ENCODE peak calls at places on chromosomes 12 and 14, in eight cellular contexts. One of them, this sample, is unnamed.
A peak's percentile ranks its signal among the peaks of the same experiment; 100 is the strongest.

GRCh38 chr12:48527891-48528670 is 2.6 kb downstream of the OR8S1 start:
- DNase-seq in adipocyte: no peak
- DNase-seq in activated T-cell treated with anti-CD3 and anti-CD28 coated beads, Interleukin-2, amount 50 U/mL, for 48 hours: no peak
- DNase-seq in GM12891: no peak
- DNase-seq in head of caudate nucleus: no peak
- DNase-seq in retina: no peak
- DNase-seq in stimulated activated CD4-positive, alpha-beta T cell treated with anti-CD3 and anti-CD28 coated beads, Interleukin-1b, Interleukin-23, amount 100 ng/mL, for 24 hours: no peak
- DNase-seq in GM20000: no peak
- DNase-seq in this sample: no peak

GRCh38 chr12:83040991-83041390 is 354.3 kb downstream of the TMTC2 start:
- DNase-seq in adipocyte: no peak
- DNase-seq in activated T-cell treated with anti-CD3 and anti-CD28 coated beads, Interleukin-2, amount 50 U/mL, for 48 hours: no peak
- DNase-seq in GM12891: no peak
- DNase-seq in head of caudate nucleus: no peak
- DNase-seq in retina: no peak
- DNase-seq in stimulated activated CD4-positive, alpha-beta T cell treated with anti-CD3 and anti-CD28 coated beads, Interleukin-1b, Interleukin-23, amount 100 ng/mL, for 24 hours: no peak
- DNase-seq in GM20000: no peak
- DNase-seq in this sample: no peak

GRCh38 chr14:103496776-103497175 is 25.9 kb downstream of the CKB start:
- DNase-seq in adipocyte: peak; percentile 18
- DNase-seq in activated T-cell treated with anti-CD3 and anti-CD28 coated beads, Interleukin-2, amount 50 U/mL, for 48 hours: no peak
- DNase-seq in GM12891: no peak
- DNase-seq in head of caudate nucleus: no peak
- DNase-seq in retina: no peak
- DNase-seq in stimulated activated CD4-positive, alpha-beta T cell treated with anti-CD3 and anti-CD28 coated beads, Interleukin-1b, Interleukin-23, amount 100 ng/mL, for 24 hours: no peak
- DNase-seq in GM20000: no peak
- DNase-seq in this sample: no peak

GRCh38 chr14:104223101-104223809 is 84.9 kb downstream of the KIF26A start:
- DNase-seq in adipocyte: no peak
- DNase-seq in activated T-cell treated with anti-CD3 and anti-CD28 coated beads, Interleukin-2, amount 50 U/mL, for 48 hours: no peak
- DNase-seq in GM12891: no peak
- DNase-seq in head of caudate nucleus: no peak
- DNase-seq in retina: peak; percentile 76
- DNase-seq in stimulated activated CD4-positive, alpha-beta T cell treated with anti-CD3 and anti-CD28 coated beads, Interleukin-1b, Interleukin-23, amount 100 ng/mL, for 24 hours: no peak
- DNase-seq in GM20000: no peak
- DNase-seq in this sample: no peak

GRCh38 chr14:62031504-62031903 is 269.3 kb downstream of the SNAPC1 start:
- DNase-seq in adipocyte: no peak
- DNase-seq in activated T-cell treated with anti-CD3 and anti-CD28 coated beads, Interleukin-2, amount 50 U/mL, for 48 hours: no peak
- DNase-seq in GM12891: no peak
- DNase-seq in head of caudate nucleus: no peak
- DNase-seq in retina: no peak
- DNase-seq in stimulated activated CD4-positive, alpha-beta T cell treated with anti-CD3 and anti-CD28 coated beads, Interleukin-1b, Interleukin-23, amount 100 ng/mL, for 24 hours: no peak
- DNase-seq in GM20000: no peak
- DNase-seq in this sample: no peak

GRCh38 chr12:108720757-108721514 is 10.4 kb downstream of the CORO1C start:
- DNase-seq in adipocyte: peak; percentile 66
- DNase-seq in activated T-cell treated with anti-CD3 and anti-CD28 coated beads, Interleukin-2, amount 50 U/mL, for 48 hours: no peak
- DNase-seq in GM12891: no peak
- DNase-seq in head of caudate nucleus: no peak
- DNase-seq in retina: no peak
- DNase-seq in stimulated activated CD4-positive, alpha-beta T cell treated with anti-CD3 and anti-CD28 coated beads, Interleukin-1b, Interleukin-23, amount 100 ng/mL, for 24 hours: no peak
- DNase-seq in GM20000: no peak
- DNase-seq in this sample: no peak

GRCh38 chr12:69996722-69997121 is 171.7 kb downstream of the MYRFL start:
- DNase-seq in adipocyte: no peak
- DNase-seq in activated T-cell treated with anti-CD3 and anti-CD28 coated beads, Interleukin-2, amount 50 U/mL, for 48 hours: no peak
- DNase-seq in GM12891: no peak
- DNase-seq in head of caudate nucleus: no peak
- DNase-seq in retina: no peak
- DNase-seq in stimulated activated CD4-positive, alpha-beta T cell treated with anti-CD3 and anti-CD28 coated beads, Interleukin-1b, Interleukin-23, amount 100 ng/mL, for 24 hours: no peak
- DNase-seq in GM20000: no peak
- DNase-seq in this sample: no peak

GRCh38 chr14:54976316-54976715 is 50.6 kb downstream of the WDHD1 start:
- DNase-seq in adipocyte: peak; percentile 43
- DNase-seq in activated T-cell treated with anti-CD3 and anti-CD28 coated beads, Interleukin-2, amount 50 U/mL, for 48 hours: no peak
- DNase-seq in GM12891: no peak
- DNase-seq in head of caudate nucleus: no peak
- DNase-seq in retina: no peak
- DNase-seq in stimulated activated CD4-positive, alpha-beta T cell treated with anti-CD3 and anti-CD28 coated beads, Interleukin-1b, Interleukin-23, amount 100 ng/mL, for 24 hours: no peak
- DNase-seq in GM20000: no peak
- DNase-seq in this sample: no peak

GRCh38 chr12:12719496-12719895 is 2.3 kb downstream of the CDKN1B start:
- DNase-seq in adipocyte: no peak
- DNase-seq in activated T-cell treated with anti-CD3 and anti-CD28 coated beads, Interleukin-2, amount 50 U/mL, for 48 hours: no peak
- DNase-seq in GM12891: no peak
- DNase-seq in head of caudate nucleus: no peak
- DNase-seq in retina: no peak
- DNase-seq in stimulated activated CD4-positive, alpha-beta T cell treated with anti-CD3 and anti-CD28 coated beads, Interleukin-1b, Interleukin-23, amount 100 ng/mL, for 24 hours: no peak
- DNase-seq in GM20000: peak; percentile 58
- DNase-seq in this sample: no peak

GRCh38 chr12:131912526-131913274 is 16.4 kb upstream of the PUS1 start:
- DNase-seq in adipocyte: peak; percentile 71
- DNase-seq in activated T-cell treated with anti-CD3 and anti-CD28 coated beads, Interleukin-2, amount 50 U/mL, for 48 hours: no peak
- DNase-seq in GM12891: no peak
- DNase-seq in head of caudate nucleus: peak; percentile 54
- DNase-seq in retina: peak; percentile 1
- DNase-seq in stimulated activated CD4-positive, alpha-beta T cell treated with anti-CD3 and anti-CD28 coated beads, Interleukin-1b, Interleukin-23, amount 100 ng/mL, for 24 hours: no peak
- DNase-seq in GM20000: no peak
- DNase-seq in this sample: no peak

This sample was measured in GM18507.